ENCODE peak calls at places on chromosomes 2 and 18, in nine cellular contexts. One of them, this sample, is unnamed.

GRCh38 chr18:58223717-58224424 is 179.8 kb downstream of the NEDD4L start:
- DNase-seq in A673: no peak
- DNase-seq in neural progenitor cell: no peak
- DNase-seq in sigmoid colon: no peak
- DNase-seq in PC-9: peak
- DNase-seq in endothelial cell of umbilical vein: peak
- DNase-seq in psoas muscle: no peak
- DNase-seq in epithelial cell of esophagus: peak
- DNase-seq in neuronal stem cell: no peak
- DNase-seq in this sample: no peak

GRCh38 chr2:119679846-119680245 is 845 bp downstream of the TMEM177 start:
- DNase-seq in A673: no peak
- DNase-seq in neural progenitor cell: peak
- DNase-seq in sigmoid colon: no peak
- DNase-seq in PC-9: no peak
- DNase-seq in endothelial cell of umbilical vein: no peak
- DNase-seq in psoas muscle: no peak
- DNase-seq in epithelial cell of esophagus: no peak
- DNase-seq in neuronal stem cell: no peak
- DNase-seq in this sample: no peak

GRCh38 chr18:54532962-54533361 is 58.1 kb upstream of the DYNAP start:
- DNase-seq in A673: no peak
- DNase-seq in neural progenitor cell: no peak
- DNase-seq in sigmoid colon: no peak
- DNase-seq in PC-9: no peak
- DNase-seq in endothelial cell of umbilical vein: no peak
- DNase-seq in psoas muscle: no peak
- DNase-seq in epithelial cell of esophagus: no peak
- DNase-seq in neuronal stem cell: no peak
- DNase-seq in this sample: no peak

GRCh38 chr2:120941571-120941970 is 205.9 kb downstream of the GLI2 start:
- DNase-seq in A673: no peak
- DNase-seq in neural progenitor cell: no peak
- DNase-seq in sigmoid colon: no peak
- DNase-seq in PC-9: no peak
- DNase-seq in endothelial cell of umbilical vein: no peak
- DNase-seq in psoas muscle: no peak
- DNase-seq in epithelial cell of esophagus: no peak
- DNase-seq in neuronal stem cell: no peak
- DNase-seq in this sample: no peak

GRCh38 chr2:224876522-224876921 is 160.4 kb upstream of the CCDC195 start:
- DNase-seq in A673: no peak
- DNase-seq in neural progenitor cell: no peak
- DNase-seq in sigmoid colon: no peak
- DNase-seq in PC-9: no peak
- DNase-seq in endothelial cell of umbilical vein: no peak
- DNase-seq in psoas muscle: no peak
- DNase-seq in epithelial cell of esophagus: no peak
- DNase-seq in neuronal stem cell: no peak
- DNase-seq in this sample: no peak

GRCh38 chr18:21672868-21673267 is 31.7 kb downstream of the ABHD3 start:
- DNase-seq in A673: no peak
- DNase-seq in neural progenitor cell: no peak
- DNase-seq in sigmoid colon: no peak
- DNase-seq in PC-9: peak
- DNase-seq in endothelial cell of umbilical vein: peak
- DNase-seq in psoas muscle: no peak
- DNase-seq in epithelial cell of esophagus: peak
- DNase-seq in neuronal stem cell: no peak
- DNase-seq in this sample: peak

GRCh38 chr2:61855178-61855523 is 1.3 kb upstream of the FAM161A start:
- DNase-seq in A673: no peak
- DNase-seq in neural progenitor cell: peak
- DNase-seq in sigmoid colon: no peak
- DNase-seq in PC-9: peak
- DNase-seq in endothelial cell of umbilical vein: peak
- DNase-seq in psoas muscle: no peak
- DNase-seq in epithelial cell of esophagus: peak
- DNase-seq in neuronal stem cell: no peak
- DNase-seq in this sample: peak

GRCh38 chr2:94956797-94957391 is 68.6 kb upstream of the MAL start:
- DNase-seq in A673: peak
- DNase-seq in neural progenitor cell: no peak
- DNase-seq in sigmoid colon: no peak
- DNase-seq in PC-9: peak
- DNase-seq in endothelial cell of umbilical vein: peak
- DNase-seq in psoas muscle: no peak
- DNase-seq in epithelial cell of esophagus: peak
- DNase-seq in neuronal stem cell: peak
- DNase-seq in this sample: no peak

GRCh38 chr18:9153281-9153680 is 16.7 kb downstream of the ANKRD12 start:
- DNase-seq in A673: no peak
- DNase-seq in neural progenitor cell: no peak
- DNase-seq in sigmoid colon: no peak
- DNase-seq in PC-9: no peak
- DNase-seq in endothelial cell of umbilical vein: peak
- DNase-seq in psoas muscle: no peak
- DNase-seq in epithelial cell of esophagus: no peak
- DNase-seq in neuronal stem cell: no peak
- DNase-seq in this sample: no peak

GRCh38 chr18:25896178-25896780 is 194.1 kb downstream of the SS18 start:
- DNase-seq in A673: peak
- DNase-seq in neural progenitor cell: peak
- DNase-seq in sigmoid colon: no peak
- DNase-seq in PC-9: no peak
- DNase-seq in endothelial cell of umbilical vein: peak
- DNase-seq in psoas muscle: no peak
- DNase-seq in epithelial cell of esophagus: peak
- DNase-seq in neuronal stem cell: peak
- DNase-seq in this sample: peak

DNA sequence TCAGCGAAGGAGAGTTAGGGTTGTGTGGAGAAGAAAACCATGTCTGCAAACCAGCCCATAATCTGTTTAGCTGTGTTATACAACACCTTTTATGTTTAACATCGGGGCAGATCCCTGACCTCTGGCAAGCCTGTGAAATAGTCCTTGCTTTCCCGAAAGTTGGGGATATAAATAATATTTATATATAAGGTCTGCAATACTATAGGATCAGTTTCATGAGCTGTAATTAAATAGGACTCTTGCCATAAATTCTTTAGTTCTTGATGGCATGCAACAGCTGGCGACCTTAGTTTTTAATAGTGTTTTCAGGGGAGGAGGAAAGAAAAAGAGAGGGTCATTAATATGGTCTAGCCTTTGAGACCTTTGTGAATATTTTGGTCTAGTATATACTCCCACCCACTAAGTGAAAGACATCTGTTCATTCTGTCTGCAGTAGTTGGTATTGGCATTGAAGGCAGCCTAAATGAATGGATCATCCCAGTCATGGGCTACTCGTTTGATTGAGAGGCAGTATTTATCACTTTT is 166.5 kb downstream of the MTX2 start:
- DNase-seq in A673: no peak
- DNase-seq in neural progenitor cell: no peak
- DNase-seq in sigmoid colon: no peak
- DNase-seq in PC-9: no peak
- DNase-seq in endothelial cell of umbilical vein: no peak
- DNase-seq in psoas muscle: no peak
- DNase-seq in epithelial cell of esophagus: no peak
- DNase-seq in neuronal stem cell: no peak
- DNase-seq in this sample: no peak
- H3K4me3 ChIP-seq in A673: no peak
- H3K4me3 ChIP-seq in neural progenitor cell: no peak
- H3K4me3 ChIP-seq in sigmoid colon: no peak
- H3K4me3 ChIP-seq in PC-9: no peak
- H3K4me3 ChIP-seq in endothelial cell of umbilical vein: no peak
- H3K4me3 ChIP-seq in psoas muscle: no peak
- H3K4me3 ChIP-seq in epithelial cell of esophagus: no peak
- H3K4me3 ChIP-seq in neuronal stem cell: no peak
- H3K4me3 ChIP-seq in this sample: no peak

GRCh38 chr2:12456293-12457151 is 260.2 kb upstream of the TRIB2 start:
- DNase-seq in A673: peak
- DNase-seq in neural progenitor cell: peak
- DNase-seq in sigmoid colon: peak
- DNase-seq in PC-9: peak
- DNase-seq in endothelial cell of umbilical vein: peak
- DNase-seq in psoas muscle: peak
- DNase-seq in epithelial cell of esophagus: peak
- DNase-seq in neuronal stem cell: no peak
- DNase-seq in this sample: peak
- H3K4me3 ChIP-seq in A673: peak
- H3K4me3 ChIP-seq in neural progenitor cell: no peak
- H3K4me3 ChIP-seq in sigmoid colon: no peak
- H3K4me3 ChIP-seq in PC-9: peak
- H3K4me3 ChIP-seq in endothelial cell of umbilical vein: no peak
- H3K4me3 ChIP-seq in psoas muscle: peak
- H3K4me3 ChIP-seq in epithelial cell of esophagus: peak
- H3K4me3 ChIP-seq in neuronal stem cell: no peak
- H3K4me3 ChIP-seq in this sample: no peak

DNA sequence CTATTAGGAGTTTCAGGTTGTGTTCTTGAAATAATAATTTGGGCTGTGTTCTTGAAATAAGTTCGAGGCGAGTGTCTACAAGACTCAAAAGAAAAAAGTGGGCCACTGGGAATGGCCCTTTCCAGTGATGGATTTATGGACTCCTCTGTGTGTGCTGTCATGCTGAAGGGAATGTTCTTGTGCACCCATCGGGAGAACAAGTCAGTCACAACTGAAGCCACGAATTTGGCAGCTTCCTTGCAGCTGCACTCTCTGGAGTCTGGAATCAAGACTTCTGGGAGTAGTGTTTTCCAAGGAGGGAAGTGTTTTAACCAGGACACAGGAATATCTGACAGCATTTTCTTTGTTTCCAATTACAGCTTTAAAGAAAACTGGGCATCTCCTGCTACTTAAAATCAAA is 610 bp downstream of the SLC14A1 start:
- DNase-seq in A673: no peak
- DNase-seq in neural progenitor cell: no peak
- DNase-seq in sigmoid colon: no peak
- DNase-seq in PC-9: no peak
- DNase-seq in endothelial cell of umbilical vein: no peak
- DNase-seq in psoas muscle: no peak
- DNase-seq in epithelial cell of esophagus: no peak
- DNase-seq in neuronal stem cell: no peak
- DNase-seq in this sample: no peak
- H3K4me3 ChIP-seq in A673: no peak
- H3K4me3 ChIP-seq in neural progenitor cell: no peak
- H3K4me3 ChIP-seq in sigmoid colon: no peak
- H3K4me3 ChIP-seq in PC-9: no peak
- H3K4me3 ChIP-seq in endothelial cell of umbilical vein: no peak
- H3K4me3 ChIP-seq in psoas muscle: no peak
- H3K4me3 ChIP-seq in epithelial cell of esophagus: no peak
- H3K4me3 ChIP-seq in neuronal stem cell: no peak
- H3K4me3 ChIP-seq in this sample: peak

DNA sequence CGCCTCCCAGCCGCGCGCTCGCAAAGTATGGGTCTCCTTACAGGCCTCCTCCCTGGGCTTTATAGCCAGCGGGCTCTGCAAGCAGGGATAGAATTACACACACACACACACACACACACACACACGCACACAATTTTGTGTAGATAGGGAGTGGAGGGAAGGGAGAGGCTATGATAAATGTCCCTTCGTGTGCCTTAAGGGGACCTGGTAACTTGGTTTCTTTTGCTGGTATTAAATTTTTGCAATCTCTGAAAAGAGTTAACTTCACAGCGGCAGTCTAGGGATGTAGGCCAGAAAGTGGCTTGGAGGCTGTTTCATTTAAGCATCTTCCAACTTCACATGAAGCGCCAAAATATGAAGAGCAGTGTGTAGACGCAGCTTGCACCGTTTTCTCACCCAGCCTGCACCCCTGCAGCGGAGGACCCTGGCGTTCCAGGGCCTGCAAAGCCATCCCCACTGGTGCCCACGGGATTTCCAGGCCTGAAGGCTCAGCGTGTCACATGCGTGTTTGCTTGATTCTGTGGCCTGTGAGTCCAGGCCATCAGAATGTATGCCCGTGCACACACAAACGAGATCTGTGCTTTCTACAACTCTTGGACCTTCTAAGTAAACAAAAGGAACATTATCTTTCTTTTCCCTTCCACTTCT is 87.1 kb upstream of the EPB41L3 start:
- DNase-seq in A673: no peak
- DNase-seq in neural progenitor cell: no peak
- DNase-seq in sigmoid colon: no peak
- DNase-seq in PC-9: no peak
- DNase-seq in endothelial cell of umbilical vein: no peak
- DNase-seq in psoas muscle: no peak
- DNase-seq in epithelial cell of esophagus: no peak
- DNase-seq in neuronal stem cell: no peak
- DNase-seq in this sample: peak
- H3K4me3 ChIP-seq in A673: no peak
- H3K4me3 ChIP-seq in neural progenitor cell: peak
- H3K4me3 ChIP-seq in sigmoid colon: no peak
- H3K4me3 ChIP-seq in PC-9: no peak
- H3K4me3 ChIP-seq in endothelial cell of umbilical vein: no peak
- H3K4me3 ChIP-seq in psoas muscle: peak
- H3K4me3 ChIP-seq in epithelial cell of esophagus: no peak
- H3K4me3 ChIP-seq in neuronal stem cell: no peak
- H3K4me3 ChIP-seq in this sample: no peak

GRCh38 chr2:205714058-205714776 is 31.9 kb downstream of the NRP2 start:
- DNase-seq in A673: no peak
- DNase-seq in neural progenitor cell: no peak
- DNase-seq in sigmoid colon: no peak
- DNase-seq in PC-9: no peak
- DNase-seq in endothelial cell of umbilical vein: no peak
- DNase-seq in psoas muscle: no peak
- DNase-seq in epithelial cell of esophagus: no peak
- DNase-seq in neuronal stem cell: no peak
- DNase-seq in this sample: peak

GRCh38 chr2:205716126-205716525 is 33.8 kb downstream of the NRP2 start:
- DNase-seq in A673: no peak
- DNase-seq in neural progenitor cell: no peak
- DNase-seq in sigmoid colon: no peak
- DNase-seq in PC-9: no peak
- DNase-seq in endothelial cell of umbilical vein: no peak
- DNase-seq in psoas muscle: no peak
- DNase-seq in epithelial cell of esophagus: peak
- DNase-seq in neuronal stem cell: no peak
- DNase-seq in this sample: no peak

GRCh38 chr2:205712983-205713531 is 30.8 kb downstream of the NRP2 start:
- DNase-seq in A673: peak
- DNase-seq in neural progenitor cell: peak
- DNase-seq in sigmoid colon: no peak
- DNase-seq in PC-9: no peak
- DNase-seq in endothelial cell of umbilical vein: peak
- DNase-seq in psoas muscle: no peak
- DNase-seq in epithelial cell of esophagus: peak
- DNase-seq in neuronal stem cell: no peak
- DNase-seq in this sample: no peak

GRCh38 chr2:205712508-205712907 is 30.2 kb downstream of the NRP2 start:
- DNase-seq in A673: peak
- DNase-seq in neural progenitor cell: no peak
- DNase-seq in sigmoid colon: no peak
- DNase-seq in PC-9: no peak
- DNase-seq in endothelial cell of umbilical vein: peak
- DNase-seq in psoas muscle: no peak
- DNase-seq in epithelial cell of esophagus: peak
- DNase-seq in neuronal stem cell: no peak
- DNase-seq in this sample: peak

GRCh38 chr2:205714789-205715411 is 32.6 kb downstream of the NRP2 start:
- DNase-seq in A673: no peak
- DNase-seq in neural progenitor cell: no peak
- DNase-seq in sigmoid colon: no peak
- DNase-seq in PC-9: no peak
- DNase-seq in endothelial cell of umbilical vein: no peak
- DNase-seq in psoas muscle: no peak
- DNase-seq in epithelial cell of esophagus: no peak
- DNase-seq in neuronal stem cell: no peak
- DNase-seq in this sample: no peak
- H3K4me3 ChIP-seq in A673: no peak
- H3K4me3 ChIP-seq in neural progenitor cell: no peak
- H3K4me3 ChIP-seq in sigmoid colon: no peak
- H3K4me3 ChIP-seq in PC-9: no peak
- H3K4me3 ChIP-seq in endothelial cell of umbilical vein: no peak
- H3K4me3 ChIP-seq in psoas muscle: no peak
- H3K4me3 ChIP-seq in epithelial cell of esophagus: no peak
- H3K4me3 ChIP-seq in neuronal stem cell: no peak
- H3K4me3 ChIP-seq in this sample: no peak

This sample was measured in astrocyte of the cerebellum.